ENCODE peak calls at places on chromosomes 6 and 20, in five cellular contexts. One of them, this sample, is unnamed.

GRCh38 chr6:138215071-138215470 is 3.2 kb downstream of the PBOV1 start:
- DNase-seq in psoas muscle: no peak
- DNase-seq in nucleus accumbens: no peak
- DNase-seq in head of caudate nucleus: no peak
- DNase-seq in NCI-H774: no peak
- DNase-seq in this sample: no peak

GRCh38 chr6:16441262-16441661 is 202.9 kb downstream of the GMPR start:
- DNase-seq in nucleus accumbens: no peak
- DNase-seq in head of caudate nucleus: no peak
- DNase-seq in NCI-H774: no peak
- DNase-seq in psoas muscle: no peak
- DNase-seq in this sample: no peak

GRCh38 chr6:38176797-38177751 is 357.5 kb downstream of the ZFAND3 start:
- DNase-seq in psoas muscle: no peak
- DNase-seq in head of caudate nucleus: no peak
- DNase-seq in NCI-H774: no peak
- DNase-seq in nucleus accumbens: no peak
- DNase-seq in this sample: no peak

GRCh38 chr6:117992856-117993255 is 85.8 kb downstream of the SLC35F1 start:
- DNase-seq in psoas muscle: no peak
- DNase-seq in nucleus accumbens: peak
- DNase-seq in NCI-H774: no peak
- DNase-seq in head of caudate nucleus: peak
- DNase-seq in this sample: peak

GRCh38 chr6:132969188-132969587 is 154.8 kb downstream of the RPS12 start:
- DNase-seq in head of caudate nucleus: no peak
- DNase-seq in nucleus accumbens: no peak
- DNase-seq in psoas muscle: no peak
- DNase-seq in NCI-H774: no peak
- DNase-seq in this sample: peak

GRCh38 chr6:112362827-112363565 is 15.9 kb downstream of the RFPL4B start:
- DNase-seq in NCI-H774: no peak
- DNase-seq in head of caudate nucleus: no peak
- DNase-seq in nucleus accumbens: no peak
- DNase-seq in psoas muscle: no peak
- DNase-seq in this sample: no peak

GRCh38 chr6:135128268-135128914 is 52.7 kb upstream of the MYB start:
- DNase-seq in nucleus accumbens: no peak
- DNase-seq in psoas muscle: no peak
- DNase-seq in head of caudate nucleus: no peak
- DNase-seq in NCI-H774: no peak
- DNase-seq in this sample: no peak

GRCh38 chr6:29776684-29777083 is 50.9 kb upstream of the HLA-G start:
- DNase-seq in head of caudate nucleus: no peak
- DNase-seq in psoas muscle: no peak
- DNase-seq in NCI-H774: no peak
- DNase-seq in nucleus accumbens: no peak
- DNase-seq in this sample: no peak

GRCh38 chr6:40807484-40807883 is 220.3 kb upstream of the LRFN2 start:
- DNase-seq in head of caudate nucleus: no peak
- DNase-seq in NCI-H774: no peak
- DNase-seq in nucleus accumbens: no peak
- DNase-seq in psoas muscle: no peak
- DNase-seq in this sample: peak

GRCh38 chr20:5741089-5741488 is 9.1 kb upstream of the SHLD1 start:
- DNase-seq in nucleus accumbens: no peak
- DNase-seq in psoas muscle: no peak
- DNase-seq in NCI-H774: no peak
- DNase-seq in head of caudate nucleus: no peak
- DNase-seq in this sample: no peak

GRCh38 chr6:111817451-111818146 is 55.7 kb downstream of the FYN start:
- DNase-seq in nucleus accumbens: peak
- DNase-seq in NCI-H774: no peak
- DNase-seq in psoas muscle: peak
- DNase-seq in head of caudate nucleus: peak
- DNase-seq in this sample: peak

GRCh38 chr6:7267521-7268091 is 45.4 kb downstream of the SSR1 start:
- DNase-seq in NCI-H774: no peak
- DNase-seq in nucleus accumbens: peak
- DNase-seq in psoas muscle: peak
- DNase-seq in head of caudate nucleus: peak
- DNase-seq in this sample: peak

GRCh38 chr6:13813621-13814175 is 659 bp downstream of the MCUR1 start:
- DNase-seq in psoas muscle: peak
- DNase-seq in head of caudate nucleus: no peak
- DNase-seq in nucleus accumbens: peak
- DNase-seq in NCI-H774: peak
- DNase-seq in this sample: peak

GRCh38 chr20:62583424-62583920 is 58.8 kb upstream of the SLCO4A1 start:
- DNase-seq in head of caudate nucleus: peak
- DNase-seq in psoas muscle: no peak
- DNase-seq in NCI-H774: no peak
- DNase-seq in nucleus accumbens: peak
- DNase-seq in this sample: no peak

GRCh38 chr20:57934007-57934805 is 224.4 kb upstream of the PMEPA1 start:
- DNase-seq in nucleus accumbens: no peak
- DNase-seq in NCI-H774: no peak
- DNase-seq in psoas muscle: no peak
- DNase-seq in head of caudate nucleus: no peak
- DNase-seq in this sample: no peak

GRCh38 chr6:158825951-158826306 is 6.8 kb upstream of the EZR start:
- DNase-seq in NCI-H774: no peak
- DNase-seq in nucleus accumbens: no peak
- DNase-seq in psoas muscle: no peak
- DNase-seq in head of caudate nucleus: no peak
- DNase-seq in this sample: no peak

GRCh38 chr6:157885211-157885788 is 62.3 kb downstream of the SNX9 start:
- DNase-seq in head of caudate nucleus: no peak
- DNase-seq in NCI-H774: no peak
- DNase-seq in nucleus accumbens: no peak
- DNase-seq in psoas muscle: no peak
- DNase-seq in this sample: no peak

GRCh38 chr6:128098000-128098581 is 197.2 kb upstream of the THEMIS start:
- DNase-seq in head of caudate nucleus: no peak
- DNase-seq in NCI-H774: no peak
- DNase-seq in nucleus accumbens: no peak
- DNase-seq in psoas muscle: no peak
- DNase-seq in this sample: no peak

GRCh38 chr20:4563534-4563933 is 158.2 kb upstream of the PRND start:
- DNase-seq in psoas muscle: no peak
- DNase-seq in head of caudate nucleus: no peak
- DNase-seq in NCI-H774: no peak
- DNase-seq in nucleus accumbens: no peak
- DNase-seq in this sample: peak

GRCh38 chr20:21622097-21622496 is 83.4 kb upstream of the PAX1 start:
- DNase-seq in head of caudate nucleus: no peak
- DNase-seq in nucleus accumbens: no peak
- DNase-seq in NCI-H774: no peak
- DNase-seq in psoas muscle: no peak
- DNase-seq in this sample: no peak

GRCh38 chr6:551405-551804 is 105.5 kb downstream of the HUS1B start:
- DNase-seq in head of caudate nucleus: no peak
- DNase-seq in nucleus accumbens: no peak
- DNase-seq in NCI-H774: no peak
- DNase-seq in psoas muscle: no peak
- DNase-seq in this sample: peak

GRCh38 chr20:35743693-35744491 is 1.8 kb upstream of the RBM39 start:
- DNase-seq in psoas muscle: no peak
- DNase-seq in NCI-H774: no peak
- DNase-seq in nucleus accumbens: no peak
- DNase-seq in head of caudate nucleus: no peak
- DNase-seq in this sample: no peak

GRCh38 chr6:143516700-143517446 is 5.4 kb upstream of the FUCA2 start:
- DNase-seq in psoas muscle: no peak
- DNase-seq in NCI-H774: no peak
- DNase-seq in head of caudate nucleus: no peak
- DNase-seq in nucleus accumbens: no peak
- DNase-seq in this sample: no peak

GRCh38 chr6:36920049-36920448 is 34.3 kb downstream of the C6orf89 start:
- DNase-seq in NCI-H774: no peak
- DNase-seq in psoas muscle: no peak
- DNase-seq in head of caudate nucleus: no peak
- DNase-seq in nucleus accumbens: no peak
- DNase-seq in this sample: peak

GRCh38 chr6:150391414-150391813 is 22.6 kb downstream of the IYD start:
- DNase-seq in nucleus accumbens: no peak
- DNase-seq in psoas muscle: no peak
- DNase-seq in head of caudate nucleus: no peak
- DNase-seq in NCI-H774: no peak
- DNase-seq in this sample: no peak

GRCh38 chr20:63172726-63173125 is 43.2 kb downstream of the YTHDF1 start:
- DNase-seq in psoas muscle: no peak
- DNase-seq in head of caudate nucleus: no peak
- DNase-seq in NCI-H774: no peak
- DNase-seq in nucleus accumbens: no peak
- DNase-seq in this sample: no peak

GRCh38 chr6:48916523-48917050 is 546.5 kb downstream of the MMUT start:
- DNase-seq in head of caudate nucleus: no peak
- DNase-seq in NCI-H774: peak
- DNase-seq in nucleus accumbens: no peak
- DNase-seq in psoas muscle: no peak
- DNase-seq in this sample: no peak

GRCh38 chr6:125508793-125509192 is 207.0 kb upstream of the HDDC2 start:
- DNase-seq in head of caudate nucleus: no peak
- DNase-seq in NCI-H774: no peak
- DNase-seq in psoas muscle: no peak
- DNase-seq in nucleus accumbens: no peak
- DNase-seq in this sample: no peak

GRCh38 chr6:38355519-38355918 is 284.2 kb downstream of the BTBD9 start:
- DNase-seq in NCI-H774: no peak
- DNase-seq in psoas muscle: no peak
- DNase-seq in nucleus accumbens: no peak
- DNase-seq in head of caudate nucleus: no peak
- DNase-seq in this sample: no peak

GRCh38 chr6:111201155-111201554 is 113.9 kb downstream of the SLC16A10 start:
- DNase-seq in head of caudate nucleus: no peak
- DNase-seq in nucleus accumbens: no peak
- DNase-seq in NCI-H774: no peak
- DNase-seq in psoas muscle: no peak
- DNase-seq in this sample: peak